ENCODE peak calls at places on chromosomes 4 and X, in nine cellular contexts. F is ecto neural progenitor cell; J is NCI-H2107; A is effector memory CD4-positive, alpha-beta T cell; C is NCI-H1105; B is activated naive CD4-positive, alpha-beta T cell treated with anti-CD3 and anti-CD28 coated beads for 36 hours; R is frontal cortex; H is psoas muscle; E is T-helper 9 cell. T is an unnamed sample.

GRCh38 chr4:10461091-10461849 is 4.0 kb upstream of the ZNF518B start:
- DNase-seq in F (peak), J (no peak), A (peak), C (no peak), B (peak), R (peak), H (peak), E (peak), T (no peak)

GRCh38 chr4:41896648-41897047 is 38.6 kb upstream of the TMEM33 start:
- DNase-seq in F (no peak), J (no peak), A (no peak), C (no peak), B (no peak), R (no peak), H (no peak), E (no peak), T (no peak)

GRCh38 chr4:38069271-38069760 is 109.1 kb downstream of the PTTG2 start:
- DNase-seq in F (no peak), J (peak), A (no peak), C (no peak), B (peak), R (no peak), H (no peak), E (no peak), T (no peak)

GRCh38 chr4:99634742-99635360 is 22.8 kb downstream of the C4orf54 start:
- DNase-seq in F (no peak), J (no peak), A (no peak), C (no peak), B (no peak), R (no peak), H (no peak), E (no peak), T (no peak)

GRCh38 chrX:18994713-18995112 is 10.8 kb upstream of the PHKA2 start:
- DNase-seq in F (no peak), J (no peak), A (no peak), C (no peak), B (no peak), R (no peak), H (no peak), E (no peak), T (no peak)

GRCh38 chrX:116961872-116962582 is 499.3 kb upstream of the CT83 start:
- DNase-seq in F (peak), J (no peak), A (no peak), C (peak), B (no peak), R (peak), H (no peak), E (no peak), T (no peak)

GRCh38 chrX:54710920-54711319 is 87.1 kb downstream of the ITIH6 start:
- DNase-seq in F (no peak), J (no peak), A (no peak), C (no peak), B (no peak), R (no peak), H (no peak), E (no peak), T (no peak)

GRCh38 chr4:72418458-72418857 is 150.6 kb downstream of the ADAMTS3 start:
- DNase-seq in F (no peak), J (no peak), A (no peak), C (peak), B (no peak), R (no peak), H (peak), E (no peak), T (no peak)

GRCh38 chr4:98780111-98780549 is 121.7 kb upstream of the TSPAN5 start:
- DNase-seq in F (no peak), J (no peak), A (no peak), C (no peak), B (no peak), R (no peak), H (no peak), E (no peak), T (no peak)

GRCh38 chrX:3184176-3184930 is 143.1 kb downstream of the ARSF start:
- DNase-seq in F (no peak), J (no peak), A (no peak), C (no peak), B (no peak), R (no peak), H (no peak), E (no peak), T (no peak)

GRCh38 chrX:151346931-151347543 is 50.0 kb upstream of the VMA21 start:
- DNase-seq in F (no peak), J (no peak), A (no peak), C (no peak), B (no peak), R (no peak), H (no peak), E (no peak), T (no peak)

GRCh38 chr4:174494731-174495130 is 27.6 kb downstream of the HPGD start:
- DNase-seq in F (no peak), J (no peak), A (no peak), C (no peak), B (no peak), R (no peak), H (no peak), E (no peak), T (no peak)

GRCh38 chr4:121148621-121149020 is 15.5 kb downstream of the TNIP3 start:
- DNase-seq in F (no peak), J (no peak), A (no peak), C (no peak), B (no peak), R (no peak), H (no peak), E (no peak), T (no peak)

GRCh38 chr4:25813705-25814104 is 49.1 kb downstream of the SEL1L3 start:
- DNase-seq in F (no peak), J (no peak), A (no peak), C (no peak), B (no peak), R (no peak), H (no peak), E (no peak), T (no peak)

GRCh38 chrX:122866527-122866926 is 317.6 kb upstream of the GRIA3 start:
- DNase-seq in F (no peak), J (no peak), A (no peak), C (no peak), B (no peak), R (no peak), H (no peak), E (no peak), T (no peak)

GRCh38 chr4:30837131-30837539 is 117.0 kb downstream of the PCDH7 start:
- DNase-seq in F (no peak), J (no peak), A (no peak), C (no peak), B (no peak), R (no peak), H (no peak), E (no peak), T (no peak)

GRCh38 chr4:144014808-144015207 is 4.4 kb downstream of the GYPB start:
- DNase-seq in F (no peak), J (no peak), A (no peak), C (no peak), B (no peak), R (no peak), H (no peak), E (no peak), T (no peak)